ENCODE peak calls at places on chromosomes 13 and 19, in eight cellular contexts. B, V, Y, K, C, N, I and J are unnamed samples.

GRCh38 chr13:110829486-110829885 is 85.4 kb downstream of the ANKRD10 start:
- DNase-seq in I (no peak), B (no peak), K (no peak), Y (no peak), V (no peak), C (no peak), N (no peak), J (no peak)

GRCh38 chr19:43560687-43561086 is 14.6 kb downstream of the XRCC1 start:
- DNase-seq in B (peak; percentile 49), K (no peak), N (no peak), I (peak; percentile 59), Y (no peak), V (no peak), C (no peak), J (peak; percentile 33)

GRCh38 chr13:81760316-81760715 is 1419.4 kb upstream of the SPRY2 start:
- DNase-seq in N (no peak), B (no peak), K (no peak), I (no peak), C (no peak), Y (no peak), V (no peak), J (no peak)

GRCh38 chr13:42883771-42884170 is 102.4 kb downstream of the FAM216B start:
- DNase-seq in I (peak; percentile 70), K (no peak), C (no peak), Y (no peak), V (no peak), B (peak; percentile 63), N (no peak), J (peak; percentile 59)

GRCh38 chr19:32646556-32646955 is 28.4 kb downstream of the ANKRD27 start:
- DNase-seq in N (no peak), C (no peak), I (no peak), B (no peak), Y (no peak), K (no peak), V (no peak), J (no peak)

GRCh38 chr19:11375143-11375948 is 880 bp downstream of the SWSAP1 start:
- DNase-seq in K (peak; percentile 85), B (no peak), V (peak; percentile 53), C (peak; percentile 65), N (no peak), Y (peak; percentile 80), I (no peak), J (no peak)

GRCh38 chr13:48151343-48151742 is 56.4 kb upstream of the MED4 start:
- DNase-seq in Y (no peak), V (no peak), K (no peak), N (no peak), I (no peak), C (no peak), B (no peak), J (no peak)

GRCh38 chr13:112932971-112933370 is 36.0 kb upstream of the MCF2L start:
- DNase-seq in V (no peak), Y (no peak), I (no peak), N (no peak), K (no peak), B (no peak), C (no peak), J (no peak)

GRCh38 chr19:7391218-7391670 is 42.5 kb downstream of the ARHGEF18 start:
- DNase-seq in N (no peak), V (no peak), B (peak; percentile 66), I (no peak), C (no peak), K (no peak), Y (no peak), J (no peak)

GRCh38 chr13:33536639-33537425 is 251.3 kb upstream of the STARD13 start:
- DNase-seq in I (peak; percentile 25), Y (no peak), K (no peak), C (no peak), B (peak; percentile 68), V (no peak), N (no peak), J (no peak)

GRCh38 chr13:21476893-21477472 is 17.9 kb upstream of the ZDHHC20 start:
- DNase-seq in K (peak; percentile 89), V (peak; percentile 81), I (peak; percentile 85), B (peak; percentile 69), N (peak; percentile 37), C (peak; percentile 85), Y (peak; percentile 70), J (peak; percentile 86)

GRCh38 chr19:2841858-2842574 is 741 bp downstream of the ZNF555 start:
- DNase-seq in C (no peak), Y (no peak), B (no peak), N (no peak), V (peak; percentile 31), I (peak; percentile 45), K (peak; percentile 76), J (peak; percentile 23)

GRCh38 chr13:26460652-26461051 is 96.8 kb upstream of the WASF3 start:
- DNase-seq in K (no peak), N (no peak), B (peak; percentile 45), Y (no peak), V (peak; percentile 79), I (peak; percentile 55), C (no peak), J (peak; percentile 30)

GRCh38 chr13:108686027-108686426 is 56.6 kb downstream of the MYO16 start:
- DNase-seq in B (no peak), V (no peak), K (no peak), C (no peak), N (no peak), Y (no peak), I (no peak), J (no peak)

GRCh38 chr13:100234006-100234405 is 145.1 kb downstream of the PCCA start:
- DNase-seq in V (no peak), N (no peak), C (no peak), I (no peak), Y (no peak), B (no peak), K (no peak), J (no peak)

GRCh38 chr13:110421696-110422395 is 114.8 kb downstream of the COL4A2 start:
- DNase-seq in K (no peak), V (no peak), Y (peak; percentile 35), I (no peak), C (no peak), N (no peak), B (peak; percentile 82), J (peak; percentile 64)

GRCh38 chr13:52809310-52809769 is 39.1 kb downstream of the PCDH8 start:
- DNase-seq in Y (peak; percentile 9), I (peak; percentile 67), B (peak; percentile 68), K (peak; percentile 51), N (no peak), C (peak; percentile 51), V (peak; percentile 42), J (peak; percentile 0)

GRCh38 chr19:52638601-52639000 is 446 bp upstream of the ZNF83 start:
- DNase-seq in Y (no peak), K (no peak), B (peak; percentile 28), N (no peak), V (peak; percentile 17), C (no peak), I (peak; percentile 79), J (peak; percentile 72)
- H3K4me3 ChIP-seq in Y (peak overlapping the region; percentile 72), K (peak overlapping the region; percentile 59), B (peak overlapping the region; percentile 54), N (peak overlapping the region; percentile 79), V (peak overlapping the region; percentile 70), C (no peak overlapping the region), I (peak overlapping the region; percentile 84), J (peak overlapping the region; percentile 92)

DNA sequence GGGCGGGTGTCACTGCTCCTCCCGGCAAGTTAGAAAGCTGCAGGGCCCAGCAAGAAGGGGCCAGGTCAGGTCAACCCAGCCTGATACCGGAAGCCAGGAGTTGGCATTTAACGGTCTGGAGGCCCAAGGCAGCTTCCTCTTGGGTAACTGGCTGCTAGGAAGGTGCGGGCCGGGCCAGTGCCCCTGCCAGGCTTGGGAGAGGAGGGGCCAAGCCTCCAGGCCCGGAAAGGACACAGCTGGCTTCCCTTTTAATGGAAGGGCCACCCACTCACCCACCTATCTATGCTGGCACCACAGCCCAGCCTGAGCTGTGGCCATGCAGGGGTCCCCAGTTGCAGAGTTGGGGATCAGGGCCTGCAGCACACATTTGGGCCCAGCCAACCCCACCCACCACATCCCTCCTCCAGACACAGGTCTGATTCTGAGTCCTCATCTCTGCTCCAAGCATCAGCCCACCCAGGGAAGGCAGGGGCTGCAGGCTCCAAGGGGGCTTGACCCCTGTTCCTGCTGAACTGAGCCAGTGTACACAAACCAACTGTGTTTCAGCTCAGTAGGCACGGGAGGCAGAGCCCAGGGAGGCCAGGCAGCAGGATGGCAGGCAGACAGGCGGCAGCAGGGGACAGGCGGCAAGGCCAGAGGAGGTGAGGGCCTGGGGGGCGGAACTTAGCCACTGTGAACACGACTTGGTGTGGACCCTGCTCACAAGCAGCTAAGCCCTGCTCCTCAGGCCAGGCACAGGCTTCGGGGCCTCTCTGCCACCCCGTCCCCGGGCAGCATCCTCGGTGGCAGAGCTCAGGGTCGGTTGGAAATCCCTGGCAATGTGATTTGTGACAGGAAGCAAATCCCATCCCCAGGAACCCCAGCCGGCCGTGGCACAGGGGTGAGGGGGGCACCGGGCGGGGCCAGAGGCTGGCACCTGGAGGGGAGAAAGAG is 40.8 kb downstream of the ZSWIM4 start:
- DNase-seq in Y (peak; percentile 39), K (no peak), V (peak; percentile 55), B (no peak), C (peak; percentile 48), N (no peak), I (peak; percentile 50), J (peak; percentile 36)
- H3K4me3 ChIP-seq in Y (no peak overlapping the region), K (no peak overlapping the region), V (no peak overlapping the region), B (peak overlapping the region; percentile 15), C (no peak overlapping the region), N (peak overlapping the region; percentile 96), I (peak overlapping the region; percentile 98), J (no peak overlapping the region)

DNA sequence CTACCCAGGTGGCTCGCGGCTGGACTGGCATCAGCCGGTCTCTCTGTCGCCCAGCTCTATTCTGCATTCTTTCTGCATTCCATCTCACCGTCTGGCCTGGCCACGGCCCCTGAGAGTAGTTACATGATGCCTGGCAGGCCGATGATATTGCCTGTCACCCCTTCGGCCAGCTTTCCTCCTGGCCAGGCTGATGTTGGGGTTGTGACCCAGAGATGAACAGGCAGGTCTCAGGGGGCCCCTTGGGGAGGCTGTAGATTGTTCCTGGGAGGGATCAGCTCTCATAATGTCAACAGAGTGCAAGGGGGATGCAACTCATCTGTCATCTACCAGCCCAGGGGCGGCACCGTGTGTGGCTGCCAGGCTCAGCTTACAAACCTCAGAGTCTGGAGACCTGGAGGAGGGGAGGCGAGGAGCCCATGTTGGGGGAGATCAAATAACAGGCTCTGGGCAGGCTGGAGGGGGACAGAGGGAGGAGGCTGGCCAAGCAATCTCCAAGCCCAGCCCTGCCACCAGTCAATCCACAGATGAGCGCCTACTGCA is 13.6 kb upstream of the FBXO17 start:
- DNase-seq in Y (no peak), V (no peak), N (no peak), I (peak; percentile 27), C (no peak), B (no peak), K (peak; percentile 56), J (peak; percentile 34)
- H3K4me3 ChIP-seq in Y (no peak overlapping the region), V (no peak overlapping the region), N (no peak overlapping the region), I (no peak overlapping the region), C (no peak overlapping the region), B (no peak overlapping the region), K (no peak overlapping the region), J (no peak overlapping the region)

DNA sequence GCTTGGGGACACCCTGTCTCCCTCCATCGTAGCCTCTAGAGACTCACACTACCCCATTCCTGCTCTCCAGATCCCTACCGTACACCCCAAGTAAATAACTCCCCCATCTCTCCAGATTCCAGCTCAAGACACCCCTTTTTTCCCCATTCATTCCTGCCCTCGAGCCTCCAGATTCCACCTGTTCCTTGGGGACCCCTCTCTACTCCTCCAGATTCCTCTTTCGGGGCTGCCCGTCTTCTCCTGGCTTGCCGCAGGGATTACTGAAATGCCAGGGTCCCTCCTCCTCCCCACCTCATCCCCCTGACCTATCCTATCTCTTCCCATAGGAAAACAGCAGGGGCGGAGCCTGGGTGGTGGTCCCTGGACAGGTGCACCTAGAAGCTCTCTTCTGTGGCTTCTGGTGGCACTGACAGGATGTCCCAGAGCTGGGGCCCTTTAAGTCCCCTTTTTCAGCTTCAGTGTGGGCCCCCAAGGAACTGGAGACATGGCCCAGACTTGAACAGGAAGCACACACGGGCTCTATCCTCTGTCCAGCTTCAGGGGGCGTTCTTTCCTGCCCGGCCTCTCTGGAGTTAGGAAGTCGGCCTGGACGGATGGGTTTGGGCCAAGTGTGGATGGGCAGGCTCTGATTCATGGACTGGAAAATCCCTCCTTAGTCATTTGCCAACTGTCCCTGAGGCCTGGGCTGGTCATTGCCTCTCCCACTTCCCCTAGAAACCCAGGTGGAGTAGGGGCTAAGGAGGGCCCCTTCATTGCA is 1.2 kb downstream of the ZSWIM4 start:
- DNase-seq in I (peak; percentile 97), K (no peak), V (peak; percentile 70), B (peak; percentile 88), C (peak; percentile 62), Y (no peak), N (peak; percentile 77), J (peak; percentile 97)
- H3K4me3 ChIP-seq in I (peak overlapping the region; percentile 80), K (peak overlapping the region; percentile 80), V (no peak overlapping the region), B (peak overlapping the region; percentile 70), C (peak overlapping the region; percentile 79), Y (no peak overlapping the region), N (peak overlapping the region; percentile 99), J (peak overlapping the region; percentile 95)